ENCODE peak calls at places on chromosomes 7 and 10, in seven cellular contexts. H is sigmoid colon, O is stomach, J is A549, K is transverse colon, A is HepG2, W is tibial nerve. V is an unnamed sample.

GRCh38 chr10:73779018-73779417 is 2.8 kb upstream of the CHCHD1 start:
- DNase-seq in H (peak), O (no peak), J (no peak), K (no peak), A (no peak), W (no peak), V (no peak)

GRCh38 chr7:157018997-157019591 is 8.6 kb upstream of the MNX1 start:
- DNase-seq in H (no peak), O (no peak), J (no peak), K (no peak), A (no peak), W (no peak), V (no peak)

GRCh38 chr10:18607503-18607902 is 43.9 kb downstream of the NSUN6 start:
- DNase-seq in H (peak), O (peak), J (peak), K (peak), A (peak), W (no peak), V (peak)

GRCh38 chr7:33792041-33792440 is 113.3 kb upstream of the BMPER start:
- DNase-seq in H (no peak), O (no peak), J (no peak), K (no peak), A (no peak), W (no peak), V (no peak)

GRCh38 chr7:129664029-129665012 is 52.8 kb downstream of the NRF1 start:
- DNase-seq in H (no peak), O (no peak), J (peak), K (no peak), A (peak), W (no peak), V (no peak)

GRCh38 chr7:39978252-39978934 is 28.3 kb downstream of the CDK13 start:
- DNase-seq in H (no peak), O (no peak), J (no peak), K (no peak), A (no peak), W (no peak), V (no peak)

GRCh38 chr10:75469018-75469616 is 37.7 kb downstream of the LRMDA start:
- DNase-seq in H (peak), O (no peak), J (peak), K (peak), A (peak), W (peak), V (no peak)

GRCh38 chr10:23038172-23038571 is 57.2 kb upstream of the MSRB2 start:
- DNase-seq in H (no peak), O (no peak), J (no peak), K (no peak), A (no peak), W (no peak), V (no peak)

GRCh38 chr7:130275826-130276291 is 9.2 kb downstream of the CPA2 start:
- DNase-seq in H (no peak), O (no peak), J (no peak), K (no peak), A (no peak), W (no peak), V (no peak)

GRCh38 chr10:13847201-13847631 is 260.5 kb downstream of the PRPF18 start:
- DNase-seq in H (no peak), O (no peak), J (no peak), K (no peak), A (no peak), W (no peak), V (no peak)

GRCh38 chr10:74825371-74826141 is 844 bp upstream of the KAT6B start:
- DNase-seq in H (no peak), O (peak), J (no peak), K (peak), A (no peak), W (peak), V (peak)

GRCh38 chr7:20784311-20785210 is 2.1 kb downstream of the SP8 start:
- DNase-seq in H (no peak), O (no peak), J (peak), K (no peak), A (no peak), W (no peak), V (no peak)

GRCh38 chr10:5895804-5896203 is 5.8 kb downstream of the FBH1 start:
- DNase-seq in H (no peak), O (peak), J (no peak), K (peak), A (no peak), W (no peak), V (no peak)

GRCh38 chr10:111126981-111127848 is 50.4 kb downstream of the ADRA2A start:
- DNase-seq in H (no peak), O (no peak), J (no peak), K (no peak), A (no peak), W (no peak), V (no peak)

GRCh38 chr7:75608451-75609122 is 116.5 kb downstream of the SPDYE5 start:
- DNase-seq in H (no peak), O (no peak), J (no peak), K (no peak), A (no peak), W (no peak), V (no peak)

GRCh38 chr10:102267748-102268147 is 22.4 kb downstream of the GBF1 start:
- DNase-seq in H (no peak), O (no peak), J (no peak), K (no peak), A (no peak), W (no peak), V (no peak)

GRCh38 chr7:74061840-74062539 is 21.6 kb upstream of the LIMK1 start:
- DNase-seq in H (peak), O (peak), J (peak), K (peak), A (peak), W (peak), V (peak)

GRCh38 chr10:111822661-111823060 is 360.9 kb downstream of the GPAM start:
- DNase-seq in H (no peak), O (no peak), J (no peak), K (no peak), A (no peak), W (no peak), V (no peak)

GRCh38 chr7:100351657-100352058 is 6.3 kb upstream of the PILRB start:
- DNase-seq in H (peak), O (no peak), J (no peak), K (no peak), A (no peak), W (no peak), V (no peak)

GRCh38 chr10:102231357-102232318 is 5.5 kb downstream of the ELOVL3 start:
- DNase-seq in H (no peak), O (peak), J (peak), K (peak), A (peak), W (no peak), V (no peak)

GRCh38 chr10:70835895-70836294 is 20.1 kb downstream of the SGPL1 start:
- DNase-seq in H (no peak), O (no peak), J (no peak), K (no peak), A (peak), W (no peak), V (no peak)

DNA sequence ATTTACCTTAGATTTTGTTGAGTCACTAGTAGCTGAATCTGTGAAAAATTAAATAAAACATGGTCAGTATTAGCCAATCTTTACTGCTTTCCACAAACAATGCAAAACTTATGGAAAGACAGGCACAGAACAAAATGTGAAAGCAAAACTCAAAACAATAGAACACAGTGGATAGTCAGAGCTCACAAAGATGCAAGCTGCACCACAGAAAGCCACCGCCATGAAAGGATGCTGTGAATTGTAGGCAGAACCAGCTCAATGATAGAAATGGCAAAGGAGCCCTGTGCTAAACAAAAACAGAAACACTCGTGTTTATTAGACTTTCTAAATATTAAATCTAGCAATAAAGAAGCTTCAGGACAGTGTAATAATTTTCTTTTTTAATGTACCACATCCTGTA is 134.4 kb downstream of the ARHGAP21 start:
- DNase-seq in H (no peak), O (no peak), J (no peak), K (no peak), A (no peak), W (no peak), V (no peak)
- TF ChIP-seq CTCF in H (no peak), O (no peak), J (no peak), K (no peak), A (no peak), W (no peak), V (no peak)

DNA sequence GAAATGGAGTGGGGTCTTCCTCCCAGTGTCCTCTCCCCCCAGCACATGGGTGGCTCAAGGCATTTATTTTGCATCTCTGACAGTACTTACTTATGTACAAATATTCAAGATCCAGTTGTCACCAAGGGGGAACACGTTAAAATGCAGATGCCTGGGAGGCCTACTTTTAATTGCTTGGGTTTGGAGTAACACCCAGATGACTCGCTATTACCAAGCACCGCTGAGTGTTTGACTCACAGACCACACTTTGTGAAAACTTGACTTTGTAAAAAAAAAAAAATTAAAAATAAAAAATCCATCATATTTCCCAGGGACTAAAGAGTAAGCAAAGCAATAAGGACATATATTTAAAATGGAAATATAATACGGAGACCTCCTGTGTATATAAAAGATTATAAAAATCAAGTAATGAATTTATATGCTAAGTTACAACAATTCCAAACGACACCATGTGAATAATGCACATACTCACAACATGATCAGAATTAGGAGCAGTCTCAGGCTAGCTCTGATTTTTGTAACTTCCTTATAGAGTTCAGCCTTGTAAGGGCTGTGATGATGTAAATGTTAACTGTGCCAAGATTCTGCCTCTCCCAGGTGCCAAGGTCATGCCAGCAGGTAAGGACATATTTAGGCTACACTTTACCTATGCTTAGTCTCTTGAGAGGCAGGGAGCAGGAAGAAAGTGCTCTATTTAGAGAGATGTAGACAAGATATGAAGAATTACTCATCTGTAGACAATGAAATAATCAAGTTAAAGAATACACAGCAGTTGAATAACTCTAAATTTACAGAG is 53.4 kb upstream of the AGR3 start:
- DNase-seq in H (no peak), O (peak), J (peak), K (peak), A (no peak), W (no peak), V (no peak)
- H3K27ac ChIP-seq in H (no peak), O (peak), J (no peak), K (peak), A (no peak), W (no peak), V (no peak)

GRCh38 chr10:69061305-69062161 is 26.4 kb upstream of the SRGN start:
- DNase-seq in H (peak), O (peak), J (peak), K (peak), A (peak), W (peak), V (peak)
- TF ChIP-seq EP300 in H (peak), O (peak), J (no peak), K (peak), A (no peak), W (peak), V (peak)

DNA sequence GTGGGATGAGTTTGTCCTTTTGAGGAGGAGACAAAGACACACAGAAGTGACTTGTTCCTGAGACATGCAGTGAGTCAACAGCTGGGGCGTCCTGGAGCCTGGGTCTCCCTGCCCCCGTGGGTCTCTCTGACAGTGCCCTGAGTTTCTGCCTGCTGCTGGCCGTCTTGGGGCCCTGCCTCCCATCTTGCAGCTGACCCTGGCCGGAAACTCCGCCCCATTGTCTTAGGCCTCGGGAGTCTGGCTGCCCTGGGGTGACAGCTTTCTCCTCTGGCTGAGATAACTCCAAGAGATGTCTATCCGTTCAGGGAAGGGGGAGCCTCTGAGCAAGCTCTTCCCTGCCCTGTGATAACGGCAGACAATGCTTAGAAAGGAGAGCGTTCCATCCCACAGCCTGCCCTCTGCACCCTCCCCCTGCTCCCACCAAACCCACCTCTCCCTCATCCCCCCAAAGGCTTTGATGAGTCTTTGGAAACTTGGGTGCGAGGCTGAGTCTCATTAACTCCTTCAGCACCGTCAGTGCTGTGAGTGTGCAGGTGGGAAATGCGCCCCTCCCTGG is 69.5 kb upstream of the PODXL start:
- DNase-seq in H (no peak), O (no peak), J (peak), K (no peak), A (no peak), W (no peak), V (no peak)
- TF ChIP-seq CTCF in H (no peak), O (no peak), J (peak), K (no peak), A (no peak), W (no peak), V (no peak)

GRCh38 chr7:41872951-41873350 is 170.1 kb upstream of the INHBA start:
- DNase-seq in H (no peak), O (no peak), J (no peak), K (no peak), A (no peak), W (no peak), V (no peak)

GRCh38 chr7:41874206-41874770 is 171.4 kb upstream of the INHBA start:
- DNase-seq in H (no peak), O (no peak), J (no peak), K (no peak), A (no peak), W (no peak), V (no peak)

GRCh38 chr7:41875513-41875912 is 172.6 kb upstream of the INHBA start:
- DNase-seq in H (no peak), O (no peak), J (no peak), K (no peak), A (no peak), W (no peak), V (no peak)

GRCh38 chr7:41870505-41871138 is 167.7 kb upstream of the INHBA start:
- DNase-seq in H (no peak), O (no peak), J (no peak), K (no peak), A (no peak), W (no peak), V (no peak)

DNA sequence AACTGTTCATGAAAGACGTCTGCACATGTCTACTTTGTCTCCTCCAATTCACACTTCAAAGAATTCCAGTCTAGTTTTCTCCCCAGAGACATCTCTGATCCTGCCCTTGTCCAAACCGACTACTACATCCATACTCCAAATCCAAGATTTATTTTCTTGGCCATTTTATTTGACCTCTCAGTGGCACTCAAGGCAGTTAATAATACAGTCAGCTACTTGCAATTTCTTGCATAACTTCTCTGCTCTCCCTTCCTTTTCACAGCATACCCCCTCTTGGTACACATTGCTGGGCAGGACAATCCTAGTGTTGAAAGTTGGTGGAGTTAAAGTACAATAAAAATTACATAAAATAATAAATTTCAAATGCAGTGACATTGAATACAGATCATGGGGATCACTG is 170.9 kb upstream of the INHBA start:
- DNase-seq in H (no peak), O (no peak), J (no peak), K (no peak), A (no peak), W (no peak), V (no peak)
- H3K27ac ChIP-seq in H (no peak), O (no peak), J (no peak), K (no peak), A (no peak), W (no peak), V (no peak)

GRCh38 chr10:67969875-67970274 is 85.4 kb downstream of the SIRT1 start:
- DNase-seq in H (no peak), O (no peak), J (no peak), K (no peak), A (no peak), W (no peak), V (no peak)
- TF ChIP-seq EP300 in H (no peak), O (no peak), J (no peak), K (no peak), A (no peak), W (no peak), V (no peak)

DNA sequence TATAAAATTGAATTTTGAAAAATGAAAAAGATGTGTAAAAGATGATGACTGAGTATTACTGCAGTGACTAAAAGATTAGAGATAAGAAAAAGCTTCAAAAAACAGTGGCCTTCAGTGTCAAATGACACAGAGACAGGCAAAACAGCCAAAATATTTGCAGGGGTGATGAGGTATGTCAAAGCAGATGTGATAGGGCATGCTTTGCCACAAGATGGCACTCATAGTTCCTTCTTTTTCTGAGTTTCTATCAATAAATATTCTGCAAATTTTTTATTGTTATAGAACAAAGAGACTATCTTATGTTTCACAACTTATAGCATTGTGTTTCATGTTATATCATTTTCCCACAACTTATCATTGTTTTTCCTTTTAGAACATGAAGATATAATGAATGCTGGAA is 344.1 kb upstream of the HPS1 start:
- DNase-seq in H (no peak), O (no peak), J (no peak), K (no peak), A (no peak), W (no peak), V (no peak)
- TF ChIP-seq CTCF in H (no peak), O (no peak), J (peak), K (peak), A (peak), W (no peak), V (no peak)

GRCh38 chr10:109106604-109107003 is 816.7 kb downstream of the XPNPEP1 start:
- DNase-seq in H (no peak), O (no peak), J (no peak), K (no peak), A (no peak), W (no peak), V (no peak)

GRCh38 chr10:109103278-109103677 is 820.0 kb downstream of the XPNPEP1 start:
- DNase-seq in H (no peak), O (no peak), J (no peak), K (no peak), A (no peak), W (no peak), V (no peak)

GRCh38 chr10:109104806-109105205 is 818.5 kb downstream of the XPNPEP1 start:
- DNase-seq in H (no peak), O (no peak), J (no peak), K (no peak), A (no peak), W (no peak), V (no peak)

GRCh38 chr10:109105725-109106124 is 817.6 kb downstream of the XPNPEP1 start:
- DNase-seq in H (no peak), O (no peak), J (no peak), K (no peak), A (no peak), W (no peak), V (no peak)
- H3K27ac ChIP-seq in H (no peak), O (no peak), J (no peak), K (no peak), A (no peak), W (no peak), V (no peak)

GRCh38 chr10:114095676-114096331 is 52.1 kb downstream of the ADRB1 start:
- DNase-seq in H (no peak), O (no peak), J (no peak), K (no peak), A (no peak), W (no peak), V (no peak)
- TF ChIP-seq EP300 in H (no peak), O (no peak), J (no peak), K (no peak), A (no peak), W (no peak), V (no peak)

GRCh38 chr10:72044417-72045041 is 43.8 kb downstream of the SPOCK2 start:
- DNase-seq in H (peak), O (peak), J (peak), K (no peak), A (peak), W (no peak), V (peak)
- TF ChIP-seq CTCF in H (peak), O (peak), J (peak), K (peak), A (peak), W (peak), V (peak)

V was measured in ovary.